ENCODE peak calls at places on chromosomes 6 and 20, in five cellular contexts. J, W, Y, M and I are unnamed samples.

GRCh38 chr6:39171489-39172376 is 56.7 kb upstream of the SAYSD1 start:
- DNase-seq in J (no peak), Y (no peak), M (no peak), W (no peak), I (no peak)

GRCh38 chr20:62515280-62515679 is 39.5 kb upstream of the GATA5 start:
- DNase-seq in M (no peak), Y (no peak), W (no peak), J (no peak), I (no peak)

GRCh38 chr6:118893095-118893881 is 664 bp upstream of the ASF1A start:
- DNase-seq in Y (no peak), M (no peak), J (no peak), W (peak), I (no peak)

GRCh38 chr6:50030777-50031562 is 9.2 kb upstream of the DEFB110 start:
- DNase-seq in W (peak), M (peak), J (peak), Y (no peak), I (no peak)

GRCh38 chr6:127515234-127515793 is 3.8 kb downstream of the MTCL3 start:
- DNase-seq in M (peak), W (no peak), Y (no peak), J (no peak), I (no peak)

GRCh38 chr20:58651823-58652605 is 931 bp downstream of the STX16 start:
- DNase-seq in J (no peak), W (peak), Y (peak), M (peak), I (peak)

GRCh38 chr6:109482913-109483743 is at the start of gene ZBTB24:
- DNase-seq in M (peak), Y (peak), W (peak), J (peak), I (no peak)

GRCh38 chr6:139308936-139309603 is 17.3 kb upstream of the TXLNB start:
- DNase-seq in W (peak), J (no peak), Y (no peak), M (no peak), I (no peak)

GRCh38 chr6:32153252-32153834 is 598 bp upstream of the PPT2 start:
- DNase-seq in W (peak), Y (no peak), J (no peak), M (peak), I (peak)

GRCh38 chr6:81451787-81452186 is 300.7 kb downstream of the TENT5A start:
- DNase-seq in M (no peak), Y (no peak), J (peak), W (peak), I (no peak)

GRCh38 chr6:17173071-17173470 is 71.2 kb downstream of the STMND1 start:
- DNase-seq in W (no peak), J (no peak), M (no peak), Y (no peak), I (no peak)

GRCh38 chr6:87151786-87152527 is 3.4 kb upstream of the ZNF292 start:
- DNase-seq in J (no peak), M (peak), Y (no peak), W (no peak), I (no peak)

GRCh38 chr6:159898519-159898918 is 7.7 kb downstream of the MAS1 start:
- DNase-seq in Y (no peak), M (no peak), J (no peak), W (no peak), I (no peak)

GRCh38 chr20:56382696-56383095 is 9.3 kb downstream of the AURKA start:
- DNase-seq in J (no peak), Y (no peak), M (no peak), W (no peak), I (no peak)

GRCh38 chr6:92124126-92124525 is 1295.2 kb downstream of the EPHA7 start:
- DNase-seq in W (no peak), J (no peak), M (no peak), Y (no peak), I (no peak)

GRCh38 chr20:64121586-64121985 is 14.2 kb upstream of the NPBWR2 start:
- DNase-seq in M (no peak), Y (no peak), W (no peak), J (no peak), I (no peak)

GRCh38 chr6:149273318-149273717 is 44.2 kb upstream of the TAB2 start:
- DNase-seq in M (no peak), W (no peak), Y (no peak), J (no peak), I (no peak)

GRCh38 chr6:166312832-166313231 is 4.6 kb upstream of the PRR18 start:
- DNase-seq in Y (no peak), W (no peak), J (no peak), M (no peak), I (no peak)

GRCh38 chr20:56657879-56658278 is 28.8 kb downstream of the TFAP2C start:
- DNase-seq in W (no peak), M (no peak), J (no peak), Y (no peak), I (no peak)

GRCh38 chr20:24836900-24837299 is 112.2 kb upstream of the CST7 start:
- DNase-seq in Y (no peak), J (no peak), W (no peak), M (no peak), I (no peak)

GRCh38 chr6:110190726-110191125 is 10.5 kb downstream of the CDC40 start:
- DNase-seq in W (no peak), J (no peak), M (no peak), Y (no peak), I (no peak)

GRCh38 chr20:23296841-23297701 is 53.5 kb upstream of the NXT1 start:
- DNase-seq in Y (no peak), W (no peak), M (no peak), J (no peak), I (no peak)

GRCh38 chr20:4067600-4068261 is 52.4 kb upstream of the RNF24 start:
- DNase-seq in W (no peak), M (no peak), J (no peak), Y (no peak), I (no peak)

GRCh38 chr6:148771896-148772554 is 25.2 kb downstream of the UST start:
- DNase-seq in Y (no peak), M (no peak), J (no peak), W (no peak), I (no peak)

GRCh38 chr6:46898011-46898410 is 23.7 kb downstream of the ADGRF5 start:
- DNase-seq in M (no peak), W (no peak), J (no peak), Y (no peak), I (no peak)

DNA sequence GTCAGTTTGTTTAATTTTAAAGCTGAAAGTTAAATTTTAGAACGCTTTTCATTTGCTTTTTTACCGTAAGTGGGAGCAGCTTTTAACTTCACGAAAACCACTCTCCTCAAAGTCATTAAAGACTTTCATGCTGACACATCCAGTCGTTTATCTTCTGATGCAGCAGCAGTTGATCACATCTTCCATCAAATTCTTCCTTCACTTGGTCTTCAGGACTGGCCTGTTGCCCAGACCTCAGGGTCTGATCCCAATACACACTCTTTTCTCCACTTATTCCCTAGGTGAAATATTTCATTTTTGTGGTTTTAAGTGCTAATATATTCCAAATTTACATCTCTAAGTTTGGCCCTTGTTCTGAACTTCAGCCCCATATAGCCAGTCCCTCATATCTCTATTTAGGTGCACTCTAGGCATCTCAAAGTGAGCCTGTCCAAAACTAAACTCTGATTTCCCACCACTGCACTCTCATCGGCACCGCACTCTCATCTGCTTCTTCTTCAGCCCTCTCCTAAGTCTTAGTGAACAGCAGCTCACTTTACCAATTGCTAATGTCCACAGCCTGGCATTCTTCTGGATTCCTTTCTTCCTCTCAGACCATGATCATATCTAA is 20.4 kb downstream of the AFDN start:
- DNase-seq in M (no peak), Y (no peak), W (no peak), J (no peak), I (no peak)
- TF ChIP-seq CTCF in M (no peak), Y (no peak), W (no peak), J (no peak), I (no peak)

GRCh38 chr20:7432612-7433011 is 507.6 kb downstream of the HAO1 start:
- DNase-seq in Y (no peak), W (no peak), J (no peak), M (no peak), I (no peak)

DNA sequence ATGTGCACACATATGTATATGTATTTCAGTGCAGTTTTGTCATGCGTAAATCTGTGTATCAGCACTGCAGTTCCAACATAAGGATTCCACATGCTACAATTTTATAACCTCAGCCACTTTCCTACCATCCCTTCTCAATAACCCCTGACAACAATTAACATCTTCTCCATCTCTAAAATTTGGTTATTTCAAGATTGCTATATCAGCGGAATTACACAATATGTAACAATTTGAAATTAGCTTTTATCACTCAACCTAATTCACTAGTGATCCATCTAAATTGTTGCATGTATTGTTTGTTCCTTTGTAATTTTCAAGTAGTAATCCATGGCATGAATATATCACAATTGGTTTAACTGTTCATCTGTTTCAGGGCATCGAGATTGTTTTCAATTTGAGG is 511.3 kb downstream of the HAO1 start:
- DNase-seq in J (no peak), W (no peak), Y (no peak), M (no peak), I (no peak)
- TF ChIP-seq POLR2AphosphoS5 in J (no peak), W (no peak), Y (no peak), M (no peak), I (no peak)

GRCh38 chr6:28506807-28507475 is 8.7 kb downstream of the GPX6 start:
- DNase-seq in J (no peak), M (no peak), W (no peak), Y (no peak), I (no peak)
- TF ChIP-seq SIN3A in J (no peak), M (no peak), W (no peak), Y (no peak), I (no peak)

DNA sequence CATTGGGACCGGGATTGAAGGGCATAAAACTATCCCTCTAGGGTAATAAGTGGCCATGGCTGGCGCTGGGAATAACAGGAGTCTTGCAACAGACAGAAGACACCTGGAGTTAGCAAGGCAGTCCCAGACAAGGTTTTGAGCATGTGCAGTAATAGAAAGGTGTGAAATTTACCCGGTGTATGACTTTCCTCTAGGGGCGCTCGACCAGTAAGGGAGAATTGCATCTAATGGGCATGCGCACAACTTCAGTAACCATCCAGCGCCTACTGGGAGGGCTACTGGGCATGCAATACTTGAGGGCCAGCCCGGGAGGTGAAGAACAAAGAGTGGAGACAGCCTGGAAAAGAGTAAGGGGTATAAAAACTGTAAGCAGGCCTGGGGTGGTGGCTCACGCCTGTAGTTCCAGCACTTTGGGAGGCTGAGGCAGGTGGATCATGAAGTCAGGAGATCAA is 32.7 kb downstream of the SERPINB6 start:
- DNase-seq in W (peak), Y (no peak), M (peak), J (peak), I (no peak)
- TF ChIP-seq CTCF in W (peak), Y (no peak), M (no peak), J (peak), I (no peak)

DNA sequence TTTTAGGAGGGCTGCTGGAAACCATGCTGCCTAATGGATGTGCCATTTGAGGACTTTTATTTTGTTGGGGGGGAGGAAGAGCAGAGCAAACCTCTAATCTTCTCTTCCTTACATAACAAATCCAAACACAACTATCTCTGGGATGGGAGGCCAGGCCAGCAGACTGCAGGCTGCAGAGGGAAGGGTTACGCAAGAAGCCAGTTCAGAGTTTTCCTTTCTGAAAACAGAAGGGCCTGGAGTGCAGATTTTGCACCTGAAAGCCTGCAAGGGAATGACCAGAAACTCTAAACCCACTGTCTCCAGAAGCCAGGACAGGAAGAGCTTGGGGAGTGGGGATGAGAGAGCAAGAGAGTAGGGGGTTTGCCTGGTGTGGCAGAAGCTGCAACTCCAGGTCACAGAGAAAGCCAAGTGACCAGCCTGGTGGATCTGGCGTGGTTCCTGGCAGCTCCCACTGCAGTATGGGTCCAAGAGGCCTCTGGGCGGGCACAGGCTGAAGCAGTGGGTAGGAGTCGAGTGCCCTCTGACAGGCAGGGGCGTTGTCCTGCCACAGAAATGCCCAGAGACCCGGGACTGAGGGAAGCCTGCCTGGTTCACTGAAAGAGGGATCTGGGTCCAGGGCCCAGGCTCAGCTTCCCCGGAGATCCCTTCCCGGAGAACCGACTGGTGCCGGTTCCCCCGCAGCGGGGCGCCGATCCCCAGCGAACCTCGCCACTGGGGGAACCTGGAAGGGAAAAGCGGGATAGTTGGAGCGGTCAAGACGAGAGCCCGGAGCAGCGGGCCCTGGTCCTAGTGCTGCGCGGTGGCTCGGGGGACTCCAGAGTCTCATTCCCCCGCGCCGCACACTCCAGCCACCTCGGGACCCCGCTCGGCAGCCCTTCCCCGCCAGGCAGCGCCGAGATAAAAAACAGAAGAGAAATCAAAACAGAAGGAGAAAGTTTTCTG is 6.7 kb downstream of the MAFB start:
- DNase-seq in M (peak), Y (no peak), J (no peak), W (peak), I (no peak)
- TF ChIP-seq POLR2AphosphoS5 in M (no peak), Y (no peak), J (no peak), W (no peak), I (no peak)

DNA sequence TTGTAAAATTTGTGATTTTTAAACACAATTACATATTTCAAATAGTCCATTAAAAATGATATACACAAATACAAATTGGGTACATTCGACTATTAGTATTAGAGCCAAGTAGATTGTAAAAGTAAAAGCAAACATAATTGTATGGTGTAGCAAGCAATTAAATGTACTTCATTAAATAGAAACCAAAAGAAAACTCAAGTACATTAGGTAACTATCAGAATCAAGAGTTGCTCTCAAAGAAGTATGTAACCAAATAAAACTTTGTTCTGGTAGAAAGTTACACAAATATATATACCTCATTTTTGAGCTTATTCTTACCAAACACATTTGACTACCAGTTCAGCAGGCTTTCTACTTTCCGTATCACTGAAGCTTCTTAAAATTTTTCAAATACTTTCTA is 22.1 kb downstream of the SERAC1 start:
- DNase-seq in M (no peak), Y (no peak), W (no peak), J (no peak), I (no peak)
- TF ChIP-seq SIN3A in M (no peak), Y (no peak), W (no peak), J (no peak), I (no peak)

GRCh38 chr6:15510536-15511247 is 152.1 kb downstream of the DTNBP1 start:
- DNase-seq in J (no peak), W (no peak), M (no peak), Y (no peak), I (no peak)

GRCh38 chr6:15513801-15514711 is 148.8 kb downstream of the DTNBP1 start:
- DNase-seq in M (no peak), J (no peak), W (no peak), Y (no peak), I (no peak)

GRCh38 chr6:15513131-15513771 is 149.6 kb downstream of the DTNBP1 start:
- DNase-seq in J (no peak), Y (no peak), M (no peak), W (no peak), I (no peak)

GRCh38 chr6:15511248-15512125 is 151.3 kb downstream of the DTNBP1 start:
- DNase-seq in W (no peak), J (no peak), M (no peak), Y (no peak), I (no peak)

DNA sequence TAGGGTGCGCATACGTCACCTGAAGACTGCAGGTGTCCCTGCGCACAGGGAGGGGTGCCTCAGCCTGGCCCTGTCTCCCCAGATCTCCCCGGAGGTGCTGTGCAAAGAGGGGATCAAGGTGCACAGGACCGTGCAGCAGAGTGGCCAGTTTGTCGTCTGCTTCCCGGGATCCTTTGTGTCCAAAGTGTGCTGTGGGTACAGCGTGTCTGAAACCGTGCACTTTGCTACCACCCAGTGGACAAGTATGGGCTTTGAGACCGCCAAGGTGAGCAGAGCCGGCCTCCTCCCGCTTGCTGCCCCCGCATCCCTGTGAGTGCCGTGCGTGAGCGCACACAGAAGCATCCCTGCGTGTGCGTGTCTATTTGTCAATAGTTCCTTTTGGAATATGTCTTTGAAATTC is 150.7 kb downstream of the DTNBP1 start:
- DNase-seq in M (no peak), Y (no peak), W (peak), J (no peak), I (no peak)
- TF ChIP-seq CTCF in M (no peak), Y (no peak), W (peak), J (no peak), I (no peak)

GRCh38 chr6:3402310-3403243 is 54.3 kb downstream of the SLC22A23 start:
- DNase-seq in W (no peak), J (no peak), Y (no peak), M (no peak), I (no peak)
- TF ChIP-seq POLR2AphosphoS5 in W (no peak), J (no peak), Y (no peak), M (no peak), I (no peak)

GRCh38 chr6:43334466-43335095 is 26.0 kb upstream of the CRIP3 start:
- DNase-seq in J (peak), W (peak), M (no peak), Y (no peak), I (peak)
- TF ChIP-seq SIN3A in J (no peak), W (no peak), M (no peak), Y (no peak), I (no peak)